ENCODE peak calls at places on chromosomes 16 and 17, in seven cellular contexts. L is tibial artery, A is adrenal gland, G is brain microvascular endothelial cell, X is SK-N-SH, V is right lobe of liver, W is ovary. I is an unnamed sample. For H3K36me3 and H3K27me3, the result is how much of the 10 kb centered on the place peaks cover.

GRCh38 chr17:61496957-61497653 is 44.9 kb downstream of the TBX4 start:
- DNase-seq in L (no peak), A (no peak), G (no peak), X (no peak), V (no peak), W (no peak), I (no peak)

GRCh38 chr16:21950782-21951521 is 2.2 kb upstream of the UQCRC2 start:
- DNase-seq in L (no peak), A (no peak), G (peak), X (peak), V (no peak), W (no peak), I (no peak)

GRCh38 chr16:66925322-66925840 is at the start of gene RRAD:
- DNase-seq in L (peak), A (peak), G (peak), X (no peak), V (no peak), W (peak), I (no peak)

GRCh38 chr17:33056392-33057146 is 64.9 kb downstream of the SPACA3 start:
- DNase-seq in L (no peak), A (no peak), G (no peak), X (no peak), V (no peak), W (no peak), I (no peak)

GRCh38 chr16:49312389-49312990 is 30.9 kb upstream of the CBLN1 start:
- DNase-seq in L (no peak), A (no peak), G (no peak), X (no peak), V (no peak), W (no peak), I (no peak)

GRCh38 chr16:89103781-89104180 is 10.1 kb downstream of the ACSF3 start:
- DNase-seq in L (no peak), A (no peak), G (no peak), X (no peak), V (no peak), W (no peak), I (no peak)

GRCh38 chr16:57667526-57668258 is 414 bp upstream of the ADGRG3 start:
- DNase-seq in L (no peak), A (peak), G (peak), X (peak), V (peak), W (no peak), I (no peak)

GRCh38 chr17:2120550-2121335 is 65.8 kb downstream of the HIC1 start:
- DNase-seq in L (no peak), A (no peak), G (no peak), X (no peak), V (no peak), W (no peak), I (no peak)

GRCh38 chr17:58332720-58333395 is 4.3 kb upstream of the TSPOAP1 start:
- DNase-seq in L (no peak), A (no peak), G (no peak), X (peak), V (no peak), W (no peak), I (no peak)

GRCh38 chr17:40371261-40371929 is 6.9 kb upstream of the GJD3 start:
- DNase-seq in L (no peak), A (no peak), G (no peak), X (peak), V (no peak), W (no peak), I (no peak)

GRCh38 chr16:56365552-56365951 is 59.8 kb downstream of the AMFR start:
- DNase-seq in L (no peak), A (no peak), G (no peak), X (no peak), V (no peak), W (no peak), I (no peak)

GRCh38 chr16:20740901-20741491 is 622 bp downstream of the THUMPD1 start:
- DNase-seq in L (peak), A (peak), G (peak), X (peak), V (peak), W (peak), I (peak)

DNA sequence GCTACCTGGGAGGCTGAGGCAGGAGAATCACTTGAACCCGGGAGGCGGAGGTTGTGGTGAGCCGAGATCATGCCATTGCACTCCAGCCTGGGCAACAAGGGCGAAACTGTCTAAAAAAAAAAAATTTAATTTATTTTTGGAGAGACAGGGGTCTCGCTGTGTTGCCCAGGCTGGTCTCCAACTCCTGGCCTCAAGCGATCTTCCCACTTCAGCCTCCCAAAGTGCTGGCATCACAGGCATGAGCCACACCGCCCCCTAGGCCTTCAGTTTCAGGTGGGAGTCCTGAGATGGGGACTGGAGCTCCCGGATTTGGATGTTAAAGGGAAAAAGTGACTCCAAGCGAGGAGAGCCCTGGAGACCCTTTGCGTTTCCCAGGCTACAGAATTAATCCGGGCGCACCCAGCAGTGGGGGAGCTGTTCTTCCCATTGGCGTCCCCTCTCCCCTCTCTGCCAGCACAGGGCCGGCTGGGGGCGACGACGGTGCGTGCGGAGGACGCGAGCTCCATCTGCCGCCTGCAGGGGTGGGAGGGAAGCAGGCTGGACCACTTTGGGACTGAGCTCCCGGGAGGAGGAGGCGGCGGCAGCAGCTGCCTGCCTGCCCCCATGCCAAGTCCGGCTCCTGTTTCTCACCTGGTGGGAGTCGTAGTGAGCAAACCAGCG is 49.3 kb upstream of the USP7 start:
- DNase-seq in L (no peak), A (no peak), G (no peak), X (peak), V (no peak), W (no peak), I (no peak)
- TF ChIP-seq CTCF in L (no peak), A (no peak), G (peak), X (no peak), V (no peak), W (no peak), I (peak)

GRCh38 chr17:78855561-78856165 is 15.0 kb upstream of the USP36 start:
- DNase-seq in L (no peak), A (no peak), G (no peak), X (no peak), V (no peak), W (peak), I (no peak)
- H3K36me3 ChIP-seq in L (half or more), A (under half), G (under half), X (under half), V (under half), W (under half), I (under half)

GRCh38 chr17:20059728-20060188 is 50.6 kb downstream of the SPECC1 start:
- DNase-seq in L (no peak), A (no peak), G (no peak), X (no peak), V (no peak), W (no peak), I (no peak)
- H3K27me3 ChIP-seq in L (under half), A (under half), G (under half), X (under half), V (under half), W (under half), I (under half)

GRCh38 chr17:18026408-18026776 is 12.6 kb downstream of the ATPAF2 start:
- DNase-seq in L (peak), A (no peak), G (peak), X (peak), V (peak), W (no peak), I (no peak)
- TF ChIP-seq CTCF in L (no peak), A (no peak), G (peak), X (no peak), V (no peak), W (no peak), I (no peak)